ENCODE peak calls at places on chromosomes 5 and 9, in four cellular contexts. K, X, Q and S are unnamed samples.

GRCh38 chr5:111853748-111854147 is 96.8 kb upstream of the NREP start:
- DNase-seq in X (no peak), Q (peak), K (no peak), S (peak)

GRCh38 chr5:72163349-72163983 is 56.2 kb downstream of the MAP1B start:
- DNase-seq in X (no peak), K (no peak), Q (no peak), S (no peak)

GRCh38 chr5:135678640-135679268 is 100.0 kb upstream of the CXCL14 start:
- DNase-seq in K (no peak), X (no peak), Q (no peak), S (no peak)

GRCh38 chr5:149072791-149073190 is 9.9 kb upstream of the SH3TC2 start:
- DNase-seq in X (no peak), K (no peak), Q (no peak), S (no peak)

GRCh38 chr5:123735384-123735783 is 223.4 kb downstream of the CSNK1G3 start:
- DNase-seq in X (no peak), Q (no peak), K (no peak), S (no peak)

GRCh38 chr5:103218164-103218563 is 40.4 kb upstream of the MACIR start:
- DNase-seq in K (no peak), Q (no peak), X (no peak), S (no peak)

GRCh38 chr5:126054593-126055347 is 368.4 kb upstream of the GRAMD2B start:
- DNase-seq in Q (no peak), K (no peak), X (no peak), S (no peak)

GRCh38 chr5:140339636-140340035 is 6.8 kb downstream of the HBEGF start:
- DNase-seq in X (no peak), K (no peak), Q (no peak), S (no peak)

GRCh38 chr5:176355400-176356178 is 6.0 kb downstream of the KIAA1191 start:
- DNase-seq in K (no peak), X (no peak), Q (no peak), S (no peak)

GRCh38 chr5:92775711-92776615 is 805.1 kb downstream of the NR2F1-AS1 start:
- DNase-seq in X (no peak), K (no peak), Q (no peak), S (no peak)

GRCh38 chr9:72586388-72587160 is 65.2 kb downstream of the TMC1 start:
- DNase-seq in K (no peak), X (no peak), Q (peak), S (no peak)

GRCh38 chr9:128136816-128137793 is 9.6 kb upstream of the PTGES2 start:
- DNase-seq in Q (no peak), K (no peak), X (peak), S (no peak)

GRCh38 chr9:126701820-126702500 is 88.2 kb downstream of the LMX1B start:
- DNase-seq in K (no peak), Q (no peak), X (no peak), S (peak)

GRCh38 chr9:126700903-126701819 is 87.4 kb downstream of the LMX1B start:
- DNase-seq in X (no peak), Q (no peak), K (no peak), S (no peak)

GRCh38 chr9:126698756-126699155 is 85.0 kb downstream of the LMX1B start:
- DNase-seq in Q (no peak), X (no peak), K (no peak), S (no peak)

GRCh38 chr9:126699401-126699851 is 85.7 kb downstream of the LMX1B start:
- DNase-seq in X (no peak), Q (no peak), K (no peak), S (no peak)

DNA sequence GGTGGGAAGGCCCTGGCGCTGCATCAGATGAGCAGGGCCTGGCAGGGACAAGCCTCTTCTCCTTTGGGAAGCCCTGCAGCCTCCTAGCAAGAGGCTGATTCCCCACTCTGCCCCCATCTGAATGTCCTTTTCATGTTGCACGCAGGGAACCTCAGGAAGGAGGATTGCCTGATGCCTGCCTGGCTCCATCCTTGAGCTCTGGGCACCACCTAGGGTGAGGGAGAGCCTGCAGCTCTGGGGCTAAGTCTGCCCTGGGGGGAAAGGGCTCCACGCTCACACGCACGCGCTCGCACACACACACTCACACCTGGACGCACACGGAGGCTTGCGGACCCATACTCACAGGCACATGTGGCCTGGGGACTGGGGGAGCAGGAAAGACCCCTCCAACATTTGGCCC is 86.6 kb downstream of the LMX1B start:
- DNase-seq in X (no peak), Q (no peak), K (no peak), S (no peak)
- TF ChIP-seq CTCF in X (no peak), Q (no peak), K (no peak), S (no peak)

GRCh38 chr9:79134654-79135053 is 437.1 kb upstream of the TLE4 start:
- DNase-seq in K (peak), X (no peak), Q (peak), S (no peak)
- TF ChIP-seq CTCF in K (peak), X (no peak), Q (peak), S (no peak)

DNA sequence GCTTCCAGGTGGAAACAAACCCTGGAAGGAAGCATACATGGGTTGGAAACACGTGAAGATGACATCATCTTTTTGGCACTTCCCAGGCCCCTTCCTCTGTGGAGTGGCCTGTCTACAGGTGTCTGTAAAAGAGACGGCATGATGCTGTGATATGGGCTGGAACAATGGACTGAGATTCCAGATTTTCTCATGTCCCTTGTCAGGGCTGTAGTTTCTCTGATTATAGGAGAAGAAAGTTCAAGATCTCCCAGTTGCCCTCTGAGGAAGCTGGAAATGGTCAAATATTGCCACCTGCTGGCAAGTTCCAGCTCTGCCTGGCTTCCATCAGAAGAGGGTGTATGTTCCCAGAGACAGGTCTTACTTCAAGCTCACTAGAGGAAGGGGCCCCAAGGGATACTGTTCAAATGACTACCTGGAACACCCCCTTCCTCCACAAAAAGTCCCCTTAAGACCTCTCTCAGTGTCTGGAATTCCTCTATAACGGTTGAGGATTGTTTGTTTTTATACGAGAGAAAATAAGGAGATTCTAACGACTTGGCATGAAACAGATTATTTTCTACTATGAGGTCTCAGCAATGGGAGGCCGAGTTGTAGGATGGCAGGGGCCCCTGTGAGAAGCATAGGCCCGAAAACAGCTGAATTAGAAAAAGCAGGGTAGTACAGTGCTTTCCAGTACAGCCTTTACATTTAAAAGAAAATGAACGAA is 7.3 kb upstream of the ANXA6 start:
- DNase-seq in K (peak), Q (peak), X (peak), S (peak)
- TF ChIP-seq CTCF in K (peak), Q (peak), X (peak), S (peak)

DNA sequence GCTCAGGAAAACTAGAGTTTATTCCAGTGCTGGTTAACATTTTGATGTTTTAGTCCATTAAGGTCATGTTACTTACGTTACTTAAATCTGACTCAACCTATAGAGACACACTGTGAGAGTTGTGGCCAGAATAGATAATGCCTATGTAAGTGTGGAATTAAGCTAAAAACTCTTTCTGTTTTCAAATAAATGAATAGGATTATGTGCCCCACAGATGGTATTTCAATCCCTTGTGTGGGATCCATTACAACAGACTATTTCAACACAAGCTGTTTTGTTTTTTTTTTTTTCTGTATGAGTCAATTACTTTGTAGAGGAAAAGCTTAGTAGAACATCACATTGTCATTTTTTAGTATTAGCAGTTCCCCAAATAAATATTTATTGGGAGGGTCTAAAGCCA is 68.2 kb downstream of the MEGF10 start:
- DNase-seq in Q (no peak), X (no peak), K (no peak), S (no peak)
- TF ChIP-seq CTCF in Q (no peak), X (no peak), K (no peak), S (no peak)